ENCODE peak calls at places on chromosomes 6 and 20, in ten cellular contexts. I is HCT116; P is breast epithelium; S is fibroblast of lung; H is RWPE1; M is adrenal gland; A is CD8-positive, alpha-beta T cell; K is GM23338; C is CD4-positive, alpha-beta memory T cell; Y is K562. L is an unnamed sample.

GRCh38 chr20:58482416-58482815 is 32.8 kb downstream of the APCDD1L start:
- DNase-seq in Y (peak; percentile 36), M (no peak), H (no peak), C (no peak), A (no peak), K (no peak), S (peak; percentile 43), I (no peak), P (no peak), L (no peak)

GRCh38 chr6:36853325-36853724 is 14.1 kb upstream of the CPNE5 start:
- DNase-seq in K (no peak), P (no peak), Y (no peak), C (no peak), S (peak; percentile 85), I (no peak), H (peak; percentile 64), M (peak; percentile 67), A (no peak), L (peak; percentile 58)

GRCh38 chr6:142152731-142153130 is 5.7 kb downstream of the VTA1 start:
- DNase-seq in S (peak; percentile 82), C (no peak), M (no peak), Y (no peak), K (no peak), A (no peak), I (no peak), P (no peak), H (no peak), L (no peak)

GRCh38 chr20:41392295-41392694 is 25.7 kb upstream of the EMILIN3 start:
- DNase-seq in S (no peak), K (no peak), P (no peak), Y (no peak), H (no peak), M (no peak), I (no peak), A (no peak), C (no peak), L (no peak)

GRCh38 chr6:170286246-170286933 is 4.5 kb downstream of the DLL1 start:
- DNase-seq in C (no peak), P (no peak), K (no peak), I (no peak), A (no peak), H (no peak), M (no peak), Y (peak; percentile 72), S (peak; percentile 31), L (no peak)

GRCh38 chr6:159788757-159789376 is 535 bp downstream of the TCP1 start:
- DNase-seq in Y (peak; percentile 74), K (peak; percentile 61), S (peak; percentile 41), A (peak; percentile 11), P (no peak), I (no peak), M (peak; percentile 62), C (no peak), H (peak; percentile 46), L (no peak)

GRCh38 chr6:43940393-43941087 is 170.5 kb downstream of the VEGFA start:
- DNase-seq in I (no peak), P (no peak), M (no peak), K (no peak), C (no peak), A (no peak), S (no peak), H (no peak), Y (no peak), L (no peak)

GRCh38 chr20:20216941-20217340 is 151.0 kb upstream of the INSM1 start:
- DNase-seq in H (no peak), M (no peak), Y (no peak), S (no peak), C (no peak), A (no peak), K (no peak), P (no peak), I (no peak), L (no peak)

GRCh38 chr6:36750090-36750489 is 52.5 kb downstream of the RAB44 start:
- DNase-seq in H (no peak), M (no peak), P (no peak), K (no peak), S (no peak), C (no peak), A (no peak), Y (peak; percentile 47), I (no peak), L (no peak)

GRCh38 chr6:150327117-150327774 is 41.6 kb upstream of the IYD start:
- DNase-seq in M (no peak), C (no peak), A (no peak), H (no peak), S (no peak), I (no peak), Y (no peak), P (no peak), K (no peak), L (no peak)

GRCh38 chr6:148866657-148867268 is 119.9 kb downstream of the UST start:
- DNase-seq in Y (no peak), M (no peak), A (no peak), P (no peak), I (no peak), C (no peak), K (no peak), H (no peak), S (no peak), L (no peak)

GRCh38 chr6:12595161-12595792 is 121.3 kb upstream of the PHACTR1 start:
- DNase-seq in A (no peak), M (peak; percentile 34), H (no peak), P (no peak), C (no peak), I (no peak), S (peak; percentile 76), Y (no peak), K (no peak), L (no peak)

GRCh38 chr20:38664284-38664683 is 60.0 kb upstream of the SLC32A1 start:
- DNase-seq in M (no peak), I (no peak), S (no peak), H (no peak), A (no peak), Y (no peak), K (no peak), C (no peak), P (no peak), L (no peak)
- H3K27ac ChIP-seq in M (no peak overlapping the region), I (no peak overlapping the region), S (no peak overlapping the region), H (no peak overlapping the region), A (no peak overlapping the region), Y (no peak overlapping the region), K (no peak overlapping the region), C (no peak overlapping the region), P (no peak overlapping the region), L (no peak overlapping the region)

DNA sequence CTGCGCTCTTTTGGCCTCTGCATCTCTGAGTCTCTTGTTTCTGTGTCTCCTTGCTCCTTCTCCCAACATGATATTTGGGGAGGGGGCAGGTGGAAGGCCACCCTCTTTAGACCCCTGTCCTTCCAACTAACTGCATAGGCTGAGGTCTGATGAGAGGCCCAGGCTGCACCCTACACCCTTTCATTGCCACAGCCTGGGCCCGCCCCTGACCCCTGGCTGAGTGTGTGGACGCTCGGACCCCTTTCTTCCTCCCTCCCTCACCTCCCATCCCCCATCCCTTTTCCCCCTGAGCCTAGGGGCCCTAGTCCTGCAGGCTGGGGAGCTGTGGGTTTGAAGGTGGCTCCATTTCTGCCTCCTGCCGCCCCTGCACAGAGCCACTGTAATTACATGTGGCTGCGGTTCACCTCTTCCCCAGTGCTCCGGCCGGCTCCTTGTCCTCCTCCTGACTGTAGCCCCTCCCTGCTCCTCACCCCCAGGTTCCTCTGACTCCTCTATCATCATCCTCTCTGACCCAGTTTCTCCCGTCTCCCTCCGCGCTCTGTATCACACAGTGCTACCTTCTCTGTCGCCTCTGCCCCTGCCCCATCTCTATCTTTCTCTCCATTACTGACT is 6.8 kb downstream of the MDFI start:
- DNase-seq in H (no peak), C (no peak), S (no peak), A (no peak), M (no peak), Y (no peak), K (peak; percentile 43), I (no peak), P (no peak), L (no peak)
- H3K27ac ChIP-seq in H (peak overlapping the region; percentile 85), C (no peak overlapping the region), S (no peak overlapping the region), A (no peak overlapping the region), M (no peak overlapping the region), Y (no peak overlapping the region), K (no peak overlapping the region), I (no peak overlapping the region), P (no peak overlapping the region), L (no peak overlapping the region)

GRCh38 chr20:62128499-62128898 is 6.2 kb downstream of the LSM14B start:
- DNase-seq in H (no peak), A (no peak), M (no peak), I (no peak), K (no peak), S (no peak), Y (no peak), P (no peak), C (no peak), L (no peak)

GRCh38 chr20:62126141-62126540 is 3.9 kb downstream of the LSM14B start:
- DNase-seq in A (no peak), C (no peak), K (no peak), P (no peak), S (no peak), I (no peak), Y (no peak), M (no peak), H (no peak), L (no peak)

GRCh38 chr20:62131560-62132320 is 9.5 kb downstream of the LSM14B start:
- DNase-seq in P (no peak), C (no peak), H (no peak), K (no peak), S (no peak), M (no peak), A (no peak), Y (no peak), I (no peak), L (no peak)

GRCh38 chr20:62129731-62130531 is 7.7 kb downstream of the LSM14B start:
- DNase-seq in I (no peak), H (no peak), P (no peak), S (no peak), Y (no peak), K (no peak), A (no peak), C (no peak), M (no peak), L (no peak)

GRCh38 chr20:62127799-62128198 is 5.5 kb downstream of the LSM14B start:
- DNase-seq in C (no peak), A (no peak), I (no peak), S (no peak), H (no peak), P (no peak), M (no peak), K (no peak), Y (no peak), L (no peak)
- H3K27ac ChIP-seq in C (no peak overlapping the region), A (no peak overlapping the region), I (no peak overlapping the region), S (no peak overlapping the region), H (no peak overlapping the region), P (no peak overlapping the region), M (no peak overlapping the region), K (no peak overlapping the region), Y (no peak overlapping the region), L (no peak overlapping the region)

DNA sequence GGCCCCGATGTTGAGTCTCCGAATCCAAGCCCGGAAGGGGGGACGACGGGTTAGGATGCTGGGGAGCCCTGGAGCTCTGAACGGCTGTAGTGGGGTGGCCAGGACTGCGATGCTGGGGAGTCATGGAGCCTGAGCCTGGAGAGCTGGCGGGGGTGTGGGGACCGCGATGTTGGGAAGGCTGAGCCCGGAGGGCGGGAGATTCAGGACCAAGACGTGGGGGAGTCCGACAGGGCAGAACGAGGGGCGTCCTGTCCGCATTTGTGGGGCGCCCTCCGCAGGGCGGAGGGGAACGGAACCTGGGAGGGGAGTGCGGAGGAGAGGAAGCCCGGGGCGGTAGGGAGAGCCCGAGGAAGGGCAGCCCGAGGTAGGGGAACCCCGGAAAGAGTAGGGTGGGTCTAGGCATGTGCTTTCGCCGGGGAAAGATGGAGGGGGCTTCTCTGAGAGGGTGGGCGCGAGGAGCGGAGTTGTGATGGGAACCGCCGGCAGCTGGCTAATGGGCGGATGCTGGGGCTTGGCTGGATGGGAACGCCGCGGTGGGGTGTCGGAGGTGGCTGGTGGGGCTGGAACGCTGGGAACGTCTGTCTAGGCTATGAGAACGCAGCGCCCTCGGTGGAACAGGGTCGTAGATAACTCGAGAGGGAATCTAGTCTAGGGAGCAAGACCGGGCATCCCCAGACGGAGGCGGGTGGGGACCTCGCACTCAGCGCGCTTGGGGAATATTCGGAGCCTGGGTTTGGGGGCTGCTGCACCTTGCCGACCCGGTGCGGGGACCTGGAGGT is 681 bp downstream of the PAQR8 start:
- DNase-seq in H (peak; percentile 38), P (no peak), C (peak; percentile 52), K (peak; percentile 77), Y (peak; percentile 62), S (no peak), M (no peak), I (no peak), A (peak; percentile 21), L (no peak)
- H3K27ac ChIP-seq in H (peak overlapping the region; percentile 62), P (peak overlapping the region; percentile 86), C (peak overlapping the region; percentile 90), K (no peak overlapping the region), Y (peak overlapping the region; percentile 78), S (peak overlapping the region; percentile 60), M (peak overlapping the region; percentile 75), I (peak overlapping the region; percentile 52), A (peak overlapping the region; percentile 72), L (no peak overlapping the region)

L was measured in epithelial cell of prostate.